ENCODE peak calls at places on chromosomes 7 and 10, in seven cellular contexts. D is occipital lobe; V is stimulated activated CD8-positive, alpha-beta memory T cell treated with anti-CD3 and anti-CD28 coated beads, Interleukin-7, amount 100 ng/mL, for 24 hours; A is T-helper 2 cell; X is small intestine; N is NCI-H2171 treated with DMSO at 0.1 percent for 48 hours; T is heart right ventricle. U is an unnamed sample.
A peak's percentile ranks its signal among the peaks of the same experiment; 100 is the strongest.

GRCh38 chr10:109114578-109114977 is 808.7 kb downstream of the XPNPEP1 start:
- DNase-seq in D (no peak), A (no peak), T (no peak), N (no peak), X (no peak), V (no peak), U (no peak)

GRCh38 chr10:7933262-7933661 is 115.0 kb downstream of the TAF3 start:
- DNase-seq in T (no peak), V (no peak), N (no peak), A (no peak), X (no peak), D (no peak), U (no peak)

GRCh38 chr10:77553966-77554365 is 83.6 kb downstream of the KCNMA1 start:
- DNase-seq in V (no peak), N (no peak), A (no peak), D (no peak), X (no peak), T (no peak), U (no peak)

GRCh38 chr7:28488061-28488791 is 75.9 kb downstream of the CREB5 start:
- DNase-seq in T (no peak), X (no peak), A (no peak), N (no peak), D (no peak), V (no peak), U (no peak)

GRCh38 chr10:22475857-22476600 is 130.7 kb downstream of the SPAG6 start:
- DNase-seq in V (no peak), A (no peak), T (peak; percentile 21), N (no peak), D (peak; percentile 45), X (no peak), U (no peak)

GRCh38 chr10:16884485-16884884 is 67.3 kb upstream of the RSU1 start:
- DNase-seq in D (no peak), V (no peak), X (no peak), A (no peak), T (no peak), N (no peak), U (no peak)

GRCh38 chr7:130838738-130839137 is 104.7 kb upstream of the KLF14 start:
- DNase-seq in X (no peak), V (no peak), A (no peak), N (no peak), T (no peak), D (no peak), U (no peak)

GRCh38 chr7:127738859-127739258 is 86.9 kb downstream of the SND1 start:
- DNase-seq in V (no peak), X (no peak), T (no peak), A (no peak), D (no peak), N (no peak), U (no peak)

GRCh38 chr10:129605986-129606518 is 139.0 kb downstream of the MGMT start:
- DNase-seq in X (no peak), V (no peak), A (no peak), N (peak; percentile 49), D (no peak), T (no peak), U (no peak)

GRCh38 chr10:92290076-92290836 is 622 bp downstream of the CPEB3 start:
- DNase-seq in N (peak; percentile 61), D (peak; percentile 69), X (peak; percentile 59), V (peak; percentile 7), T (no peak), A (no peak), U (no peak)

GRCh38 chr7:134613623-134614347 is 32.9 kb upstream of the BPGM start:
- DNase-seq in V (no peak), A (no peak), N (no peak), D (no peak), X (no peak), T (no peak), U (no peak)

GRCh38 chr7:75613351-75613750 is 121.2 kb downstream of the SPDYE5 start:
- DNase-seq in X (no peak), T (no peak), V (no peak), A (no peak), N (no peak), D (no peak), U (no peak)

GRCh38 chr7:133568544-133568943 is 315.7 kb downstream of the EXOC4 start:
- DNase-seq in V (no peak), T (no peak), D (no peak), A (no peak), X (no peak), N (no peak), U (no peak)

GRCh38 chr10:100115011-100115770 is 33.5 kb upstream of the CPN1 start:
- DNase-seq in A (no peak), T (no peak), V (no peak), D (no peak), X (no peak), N (no peak), U (no peak)

GRCh38 chr7:6651866-6652445 is 14.8 kb downstream of the ZNF316 start:
- DNase-seq in V (no peak), N (no peak), A (no peak), T (no peak), X (no peak), D (no peak), U (no peak)

GRCh38 chr10:74165530-74165901 is 14.5 kb downstream of the ADK start:
- DNase-seq in X (no peak), A (no peak), T (no peak), D (no peak), V (no peak), N (no peak), U (no peak)

GRCh38 chr7:112908106-112908505 is 117.9 kb upstream of the TMEM168 start:
- DNase-seq in V (no peak), A (no peak), X (no peak), D (no peak), N (no peak), T (no peak), U (no peak)

GRCh38 chr7:43785425-43785824 is 26.9 kb downstream of the BLVRA start:
- DNase-seq in V (no peak), A (no peak), X (no peak), D (no peak), T (no peak), N (no peak), U (no peak)

GRCh38 chr10:35423505-35424306 is 87.4 kb downstream of the CCNY start:
- DNase-seq in V (no peak), D (no peak), N (no peak), A (no peak), X (no peak), T (no peak), U (no peak)

GRCh38 chr7:12475362-12476063 is 71.8 kb upstream of the VWDE start:
- DNase-seq in D (no peak), V (no peak), X (no peak), A (no peak), T (no peak), N (peak; percentile 25), U (no peak)

GRCh38 chr10:12539350-12540164 is 190.2 kb downstream of the CAMK1D start:
- DNase-seq in T (no peak), A (no peak), D (no peak), N (peak; percentile 38), X (no peak), V (no peak), U (no peak)